ENCODE peak calls at places on chromosomes 13 and 19, in five cellular contexts. V is prostate gland, G is lower lobe of right lung, B is GM12864, E is cardiac muscle cell. F is an unnamed sample.

GRCh38 chr13:94236132-94236531 is 243.3 kb downstream of the DCT start:
- DNase-seq in V (no peak), G (no peak), B (no peak), E (no peak), F (no peak)

GRCh38 chr13:25375727-25376358 is 4.1 kb downstream of the ATP8A2 start:
- DNase-seq in V (peak), G (no peak), B (no peak), E (peak), F (peak)

GRCh38 chr19:8253678-8254077 is 44.5 kb downstream of the CERS4 start:
- DNase-seq in V (no peak), G (no peak), B (no peak), E (no peak), F (peak)

GRCh38 chr19:6011206-6011605 is 33.3 kb upstream of the RANBP3 start:
- DNase-seq in V (no peak), G (no peak), B (no peak), E (no peak), F (no peak)

GRCh38 chr13:29435125-29435911 is 160.2 kb downstream of the SLC7A1 start:
- DNase-seq in V (no peak), G (no peak), B (no peak), E (peak), F (no peak)

GRCh38 chr13:26968431-26969335 is 202.9 kb downstream of the USP12 start:
- DNase-seq in V (no peak), G (peak), B (no peak), E (peak), F (peak)

GRCh38 chr13:47126432-47126831 is 229.6 kb upstream of the HTR2A start:
- DNase-seq in V (no peak), G (no peak), B (no peak), E (no peak), F (peak)

GRCh38 chr19:56333506-56333905 is 18.9 kb upstream of the ZSCAN5A start:
- DNase-seq in V (peak), G (no peak), B (peak), E (peak), F (peak)

GRCh38 chr13:33927315-33927714 is 109.4 kb downstream of the RFC3 start:
- DNase-seq in V (no peak), G (no peak), B (no peak), E (no peak), F (peak)

GRCh38 chr19:29528946-29529645 is 3.3 kb downstream of the VSTM2B start:
- DNase-seq in V (no peak), G (no peak), B (no peak), E (no peak), F (no peak)

DNA sequence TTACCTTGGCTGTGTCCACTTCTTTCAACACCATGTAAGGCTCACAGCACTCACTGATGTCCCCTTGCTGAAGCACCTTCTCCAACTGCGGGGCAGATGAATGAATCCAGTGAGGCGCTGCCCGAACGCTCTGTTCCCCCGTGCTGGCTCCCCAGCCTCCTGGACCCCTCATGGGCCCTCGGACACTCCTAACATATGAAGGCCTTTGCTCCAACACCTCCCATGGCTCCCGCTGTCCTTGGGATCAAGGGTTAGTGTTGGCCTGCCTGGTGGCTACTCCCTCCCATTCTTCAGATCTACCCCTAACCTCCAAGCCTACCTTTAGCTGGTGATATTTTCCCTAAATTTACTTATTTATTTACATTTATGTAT is 4.4 kb downstream of the ANGPTL8 start:
- DNase-seq in V (no peak), G (no peak), B (no peak), E (no peak), F (no peak)
- H3K4me3 ChIP-seq in V (no peak), G (no peak), B (no peak), E (no peak), F (no peak)

GRCh38 chr19:30719189-30719990 is 347.2 kb downstream of the ZNF536 start:
- DNase-seq in V (peak), G (peak), B (no peak), E (peak), F (no peak)

GRCh38 chr19:30718728-30719127 is 346.5 kb downstream of the ZNF536 start:
- DNase-seq in V (no peak), G (no peak), B (no peak), E (no peak), F (no peak)

GRCh38 chr19:30722236-30722635 is 350.1 kb downstream of the ZNF536 start:
- DNase-seq in V (no peak), G (no peak), B (no peak), E (no peak), F (no peak)

GRCh38 chr19:30718014-30718413 is 345.8 kb downstream of the ZNF536 start:
- DNase-seq in V (no peak), G (no peak), B (no peak), E (no peak), F (no peak)

GRCh38 chr19:30719991-30720329 is 347.8 kb downstream of the ZNF536 start:
- DNase-seq in V (peak), G (no peak), B (no peak), E (no peak), F (no peak)
- TF ChIP-seq CTCF in V (no peak), G (no peak), B (no peak), E (no peak), F (no peak)

DNA sequence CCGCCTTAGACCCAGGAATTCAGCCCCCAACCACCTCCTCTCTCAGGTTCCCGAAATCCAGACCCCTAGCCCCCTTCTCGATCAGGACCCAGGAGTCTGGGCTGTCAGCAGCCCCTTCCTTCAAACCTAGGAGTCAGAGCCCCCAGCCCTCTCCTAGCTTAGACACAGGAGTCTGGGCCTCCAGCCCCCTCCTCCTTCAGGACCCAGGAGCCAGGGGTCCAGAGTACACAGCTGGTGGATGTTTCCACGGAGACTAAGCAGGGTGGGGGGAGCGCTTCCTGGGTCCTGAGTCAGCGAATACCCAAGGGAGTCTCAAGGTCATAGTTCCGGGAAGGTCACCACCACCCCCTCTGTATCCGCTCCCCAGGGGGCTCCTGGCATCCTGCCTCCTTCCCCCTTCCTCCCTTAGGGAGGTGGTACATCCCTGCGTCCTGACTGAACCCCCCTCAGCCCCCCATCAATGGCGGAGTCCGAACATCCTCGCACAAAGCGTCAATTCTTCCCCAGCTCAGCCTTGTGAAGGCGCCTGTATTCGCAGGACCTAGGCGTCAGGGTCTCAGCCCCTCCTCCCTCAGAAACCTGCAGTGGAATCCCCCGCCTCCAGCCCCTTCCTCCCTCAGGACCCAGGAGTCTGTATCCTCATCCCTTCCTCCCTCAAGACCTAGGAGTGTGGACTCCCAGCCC is 4.6 kb downstream of the CADM4 start:
- DNase-seq in V (no peak), G (no peak), B (no peak), E (peak), F (peak)
- H3K4me3 ChIP-seq in V (peak), G (no peak), B (no peak), E (peak), F (no peak)

GRCh38 chr19:48812094-48812929 is 1.5 kb upstream of the BCAT2 start:
- DNase-seq in V (peak), G (peak), B (no peak), E (peak), F (peak)
- TF ChIP-seq CTCF in V (peak), G (no peak), B (no peak), E (no peak), F (no peak)

DNA sequence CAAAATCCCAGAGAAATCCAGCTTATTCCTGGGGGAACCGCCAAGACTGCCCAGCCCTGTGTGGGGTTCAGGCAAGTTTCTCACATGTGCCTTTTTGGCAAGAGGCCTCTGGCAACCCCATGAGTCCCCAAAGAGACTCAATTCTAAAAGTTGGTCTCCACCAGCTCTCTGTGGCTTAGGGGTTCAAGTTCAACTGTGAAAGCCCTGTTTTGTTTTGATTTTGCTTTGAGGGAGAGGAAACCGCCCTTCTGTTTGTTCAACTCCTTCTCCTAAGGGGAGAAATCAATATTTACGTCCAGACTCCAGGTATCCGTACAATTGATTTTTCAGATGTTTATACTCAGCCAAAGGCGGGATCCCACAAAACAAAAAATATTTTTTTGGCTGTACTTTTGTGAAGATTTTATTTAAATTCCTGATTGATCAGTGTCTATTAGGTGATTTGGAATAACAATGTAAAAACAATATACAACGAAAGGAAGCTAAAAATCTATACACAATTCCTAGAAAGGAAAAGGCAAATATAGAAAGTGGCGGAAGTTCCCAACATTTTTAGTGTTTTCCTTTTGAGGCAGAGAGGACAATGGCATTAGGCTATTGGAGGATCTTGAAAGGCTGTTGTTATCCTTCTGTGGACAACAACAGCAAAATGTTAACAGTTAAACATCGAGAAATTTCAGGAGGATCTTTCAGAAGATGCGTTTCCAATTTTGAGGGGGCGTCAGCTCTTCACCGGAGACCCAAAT is 582 bp upstream of the LDLR start:
- DNase-seq in V (no peak), G (no peak), B (no peak), E (peak), F (no peak)
- H3K4me3 ChIP-seq in V (peak), G (peak), B (peak), E (peak), F (peak)

GRCh38 chr19:799076-799881 is 2.0 kb downstream of the PTBP1 start:
- DNase-seq in V (no peak), G (no peak), B (no peak), E (peak), F (peak)
- TF ChIP-seq CTCF in V (no peak), G (no peak), B (peak), E (peak), F (no peak)